ENCODE peak calls at places on chromosomes 13 and 19, in eight cellular contexts. B is epithelial cell of esophagus, F is IMR-90, Q is esophagus muscularis mucosa, E is HL-60, W is fibroblast of mammary gland, X is AG09319, H is K562. P is an unnamed sample.

GRCh38 chr13:98581971-98582702 is 5.2 kb upstream of the STK24 start:
- DNase-seq in B (peak), F (peak), Q (no peak), E (no peak), W (peak), X (no peak), H (no peak), P (no peak)

GRCh38 chr19:39671739-39672363 is 16.1 kb downstream of the LGALS16 start:
- DNase-seq in B (peak), F (peak), Q (peak), E (peak), W (peak), X (peak), H (no peak), P (no peak)

GRCh38 chr13:74131206-74131605 is 3.0 kb downstream of the KLF12 start:
- DNase-seq in B (no peak), F (no peak), Q (no peak), E (no peak), W (no peak), X (no peak), H (no peak), P (no peak)

GRCh38 chr19:34350161-34350561 is 14.8 kb upstream of the GPI start:
- DNase-seq in B (no peak), F (peak), Q (no peak), E (no peak), W (peak), X (no peak), H (no peak), P (no peak)

GRCh38 chr19:47781590-47782318 is 3.3 kb downstream of the SELENOW start:
- DNase-seq in B (no peak), F (no peak), Q (no peak), E (no peak), W (no peak), X (no peak), H (no peak), P (peak)

GRCh38 chr13:39023761-39024160 is 14.1 kb downstream of the PROSER1 start:
- DNase-seq in B (peak), F (peak), Q (no peak), E (no peak), W (no peak), X (no peak), H (no peak), P (no peak)

GRCh38 chr13:113245858-113246791 is 36.7 kb downstream of the CUL4A start:
- DNase-seq in B (peak), F (peak), Q (no peak), E (no peak), W (peak), X (no peak), H (peak), P (no peak)

GRCh38 chr19:18291590-18292459 is 10.4 kb upstream of the JUND start:
- DNase-seq in B (peak), F (peak), Q (no peak), E (peak), W (peak), X (no peak), H (peak), P (peak)

GRCh38 chr13:74151859-74152258 is 17.7 kb upstream of the KLF12 start:
- DNase-seq in B (no peak), F (no peak), Q (no peak), E (no peak), W (no peak), X (no peak), H (no peak), P (no peak)

GRCh38 chr19:47613165-47614146 is 4.5 kb downstream of the BICRA start:
- DNase-seq in B (no peak), F (peak), Q (no peak), E (no peak), W (peak), X (peak), H (no peak), P (no peak)

GRCh38 chr19:3211191-3211590 is 13.3 kb upstream of the CELF5 start:
- DNase-seq in B (no peak), F (no peak), Q (no peak), E (no peak), W (no peak), X (no peak), H (no peak), P (no peak)

GRCh38 chr13:24995225-24995804 is 100.6 kb upstream of the PABPC3 start:
- DNase-seq in B (peak), F (peak), Q (peak), E (no peak), W (peak), X (peak), H (peak), P (no peak)

GRCh38 chr19:35350591-35350990 is 2.9 kb downstream of the FFAR1 start:
- DNase-seq in B (no peak), F (no peak), Q (peak), E (no peak), W (no peak), X (no peak), H (no peak), P (no peak)

GRCh38 chr19:11142528-11143171 is 12.9 kb downstream of the SPC24 start:
- DNase-seq in B (peak), F (peak), Q (peak), E (no peak), W (peak), X (peak), H (peak), P (peak)

GRCh38 chr13:51000576-51001260 is 91.1 kb downstream of the RNASEH2B start:
- DNase-seq in B (peak), F (peak), Q (peak), E (no peak), W (peak), X (peak), H (no peak), P (peak)

GRCh38 chr13:44523176-44524017 is 52.7 kb downstream of the TSC22D1 start:
- DNase-seq in B (peak), F (peak), Q (no peak), E (no peak), W (peak), X (peak), H (no peak), P (no peak)

GRCh38 chr13:79675931-79676658 is 195.1 kb downstream of the NDFIP2 start:
- DNase-seq in B (peak), F (no peak), Q (no peak), E (no peak), W (no peak), X (no peak), H (no peak), P (no peak)
- TF ChIP-seq CTCF in B (peak), F (no peak), Q (no peak), E (no peak), W (no peak), X (no peak), H (no peak), P (peak)

DNA sequence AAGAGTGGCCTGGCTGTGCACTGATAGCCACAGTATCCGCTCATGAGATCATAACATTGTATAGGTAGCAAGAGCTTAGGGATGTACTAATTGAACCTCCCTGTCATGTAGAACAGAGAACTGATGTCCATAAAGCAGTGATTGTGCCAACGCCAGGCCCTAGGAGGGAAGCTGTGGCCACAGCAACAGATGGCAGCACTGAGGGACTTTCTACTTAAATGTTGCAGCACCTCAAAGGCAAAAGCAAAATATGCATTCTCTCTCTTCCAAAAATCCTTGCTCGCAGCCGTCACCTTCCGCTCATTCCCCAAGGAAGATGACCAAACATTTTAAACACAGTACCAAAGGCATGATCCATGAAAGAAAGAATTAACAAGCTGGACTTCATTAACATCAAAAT is 32.3 kb downstream of the COL4A1 start:
- DNase-seq in B (no peak), F (no peak), Q (peak), E (no peak), W (no peak), X (no peak), H (no peak), P (no peak)
- TF ChIP-seq CTCF in B (peak), F (peak), Q (peak), E (peak), W (peak), X (peak), H (no peak), P (peak)

DNA sequence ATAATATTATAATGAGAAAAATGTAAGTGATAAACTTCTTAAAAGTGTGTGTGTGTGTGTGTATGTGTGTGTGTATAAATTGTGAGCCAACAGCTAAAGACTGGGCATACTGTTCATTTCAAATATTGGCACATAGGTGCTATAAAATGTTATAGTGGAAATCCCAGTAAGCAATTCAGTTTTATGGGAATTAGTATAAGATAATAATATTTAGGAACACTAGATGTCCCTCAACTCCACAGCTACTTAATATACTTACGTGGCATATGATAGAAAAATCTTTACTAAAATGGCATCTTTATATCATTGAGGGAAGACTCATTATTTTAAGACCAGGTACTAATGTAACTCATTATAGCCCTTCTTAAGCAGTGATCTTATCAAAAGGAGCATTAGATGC is 266.3 kb downstream of the MAB21L1 start:
- DNase-seq in B (peak), F (no peak), Q (no peak), E (no peak), W (peak), X (no peak), H (no peak), P (no peak)
- TF ChIP-seq CTCF in B (peak), F (no peak), Q (no peak), E (no peak), W (peak), X (no peak), H (no peak), P (peak)

GRCh38 chr19:38385057-38385803 is 2.6 kb downstream of the GGN start:
- DNase-seq in B (no peak), F (no peak), Q (no peak), E (no peak), W (no peak), X (no peak), H (no peak), P (no peak)

GRCh38 chr19:38383184-38383583 is 4.7 kb downstream of the GGN start:
- DNase-seq in B (no peak), F (no peak), Q (no peak), E (no peak), W (no peak), X (no peak), H (no peak), P (no peak)

GRCh38 chr19:38383743-38384142 is 4.1 kb downstream of the GGN start:
- DNase-seq in B (no peak), F (no peak), Q (no peak), E (no peak), W (no peak), X (no peak), H (no peak), P (no peak)

GRCh38 chr19:38385804-38386257 is 2.0 kb downstream of the GGN start:
- DNase-seq in B (no peak), F (no peak), Q (no peak), E (no peak), W (no peak), X (no peak), H (peak), P (no peak)

DNA sequence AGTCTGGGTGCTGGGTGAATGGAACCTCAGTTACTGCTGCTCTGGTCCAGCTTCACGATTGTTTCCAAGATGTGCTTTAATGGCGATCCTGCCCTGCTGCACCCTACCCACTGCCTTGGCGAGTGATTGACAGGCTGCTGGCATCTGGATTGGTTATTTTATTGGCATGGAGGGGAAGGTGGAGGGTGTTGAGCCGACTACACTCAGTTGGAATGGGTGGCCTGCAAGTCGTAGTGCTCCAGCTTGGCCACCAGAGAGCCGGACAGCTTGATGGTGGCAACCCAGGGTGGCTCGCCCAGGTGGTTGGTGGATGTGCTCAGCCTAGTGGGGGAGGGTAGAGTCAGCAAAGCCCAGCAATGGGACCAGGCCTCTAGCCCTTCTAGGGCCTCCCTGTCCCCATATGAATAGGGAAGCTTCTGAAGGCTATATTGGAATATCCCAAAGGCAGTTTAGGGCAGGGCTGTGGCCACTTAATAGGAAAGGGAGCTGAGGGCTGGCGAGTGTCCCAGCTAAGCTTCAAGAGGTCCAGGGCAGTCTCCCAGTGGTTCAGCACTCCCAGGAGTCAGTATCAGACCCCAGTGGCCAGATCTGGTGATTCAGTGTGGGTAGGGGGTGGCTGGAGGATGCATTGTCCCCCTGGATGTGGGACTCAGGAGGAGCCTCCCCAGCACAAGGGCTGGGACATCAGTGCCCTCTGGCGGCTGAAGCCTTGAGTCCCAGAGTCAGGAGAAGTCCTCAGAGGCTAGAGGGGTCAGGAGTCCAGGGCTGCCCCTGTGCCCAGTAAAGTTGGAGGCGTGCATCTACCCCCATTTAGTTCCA is 3.4 kb downstream of the GGN start:
- DNase-seq in B (peak), F (no peak), Q (no peak), E (no peak), W (no peak), X (no peak), H (peak), P (no peak)
- TF ChIP-seq CTCF in B (peak), F (peak), Q (no peak), E (peak), W (peak), X (peak), H (peak), P (no peak)